ENCODE peak calls at places on chromosomes 2 and 18, in ten cellular contexts. One of them, this sample, is unnamed.
A peak's percentile ranks its signal among the peaks of the same experiment; 100 is the strongest.

GRCh38 chr2:96501471-96501874 is 3.7 kb downstream of the NEURL3 start:
- DNase-seq in GM13976: peak; percentile 52
- DNase-seq in HFFc6: no peak
- DNase-seq in B cell: peak; percentile 55
- DNase-seq in neural crest cell: no peak
- DNase-seq in AG10803: no peak
- DNase-seq in GM23338: no peak
- DNase-seq in activated CD8-positive, alpha-beta T cell treated with anti-CD3 and anti-CD28 coated beads for 36 hours: peak; percentile 40
- DNase-seq in astrocyte of the cerebellum: no peak
- DNase-seq in WERI-Rb-1: no peak
- DNase-seq in this sample: no peak

GRCh38 chr18:58569490-58569911 is 59.4 kb downstream of the ALPK2 start:
- DNase-seq in astrocyte of the cerebellum: no peak
- DNase-seq in AG10803: peak; percentile 62
- DNase-seq in B cell: no peak
- DNase-seq in GM23338: no peak
- DNase-seq in WERI-Rb-1: peak; percentile 72
- DNase-seq in neural crest cell: no peak
- DNase-seq in HFFc6: no peak
- DNase-seq in GM13976: no peak
- DNase-seq in activated CD8-positive, alpha-beta T cell treated with anti-CD3 and anti-CD28 coated beads for 36 hours: no peak
- DNase-seq in this sample: no peak

GRCh38 chr18:43507842-43508481 is 230.7 kb upstream of the SYT4 start:
- DNase-seq in GM23338: peak; percentile 24
- DNase-seq in astrocyte of the cerebellum: no peak
- DNase-seq in B cell: no peak
- DNase-seq in AG10803: no peak
- DNase-seq in activated CD8-positive, alpha-beta T cell treated with anti-CD3 and anti-CD28 coated beads for 36 hours: no peak
- DNase-seq in WERI-Rb-1: no peak
- DNase-seq in HFFc6: no peak
- DNase-seq in GM13976: no peak
- DNase-seq in neural crest cell: no peak
- DNase-seq in this sample: no peak

GRCh38 chr2:191680639-191681038 is 2.7 kb downstream of the NABP1 start:
- DNase-seq in HFFc6: no peak
- DNase-seq in GM23338: no peak
- DNase-seq in activated CD8-positive, alpha-beta T cell treated with anti-CD3 and anti-CD28 coated beads for 36 hours: no peak
- DNase-seq in WERI-Rb-1: no peak
- DNase-seq in GM13976: no peak
- DNase-seq in AG10803: no peak
- DNase-seq in neural crest cell: no peak
- DNase-seq in B cell: no peak
- DNase-seq in astrocyte of the cerebellum: no peak
- DNase-seq in this sample: no peak

GRCh38 chr2:36597003-36597531 is 901 bp downstream of the FEZ2 start:
- DNase-seq in GM13976: no peak
- DNase-seq in B cell: no peak
- DNase-seq in astrocyte of the cerebellum: no peak
- DNase-seq in HFFc6: no peak
- DNase-seq in neural crest cell: no peak
- DNase-seq in GM23338: no peak
- DNase-seq in WERI-Rb-1: no peak
- DNase-seq in activated CD8-positive, alpha-beta T cell treated with anti-CD3 and anti-CD28 coated beads for 36 hours: no peak
- DNase-seq in AG10803: no peak
- DNase-seq in this sample: no peak

GRCh38 chr2:213991454-213992108 is 419.3 kb upstream of the VWC2L start:
- DNase-seq in HFFc6: no peak
- DNase-seq in activated CD8-positive, alpha-beta T cell treated with anti-CD3 and anti-CD28 coated beads for 36 hours: no peak
- DNase-seq in WERI-Rb-1: no peak
- DNase-seq in GM23338: no peak
- DNase-seq in AG10803: no peak
- DNase-seq in neural crest cell: no peak
- DNase-seq in astrocyte of the cerebellum: no peak
- DNase-seq in GM13976: no peak
- DNase-seq in B cell: no peak
- DNase-seq in this sample: no peak

GRCh38 chr2:66145490-66145889 is 289.4 kb upstream of the MEIS1 start:
- DNase-seq in WERI-Rb-1: no peak
- DNase-seq in GM13976: no peak
- DNase-seq in activated CD8-positive, alpha-beta T cell treated with anti-CD3 and anti-CD28 coated beads for 36 hours: no peak
- DNase-seq in astrocyte of the cerebellum: no peak
- DNase-seq in B cell: no peak
- DNase-seq in AG10803: no peak
- DNase-seq in HFFc6: no peak
- DNase-seq in GM23338: no peak
- DNase-seq in neural crest cell: no peak
- DNase-seq in this sample: no peak

GRCh38 chr18:57214976-57215375 is 68.1 kb downstream of the BOD1L2 start:
- DNase-seq in GM23338: no peak
- DNase-seq in astrocyte of the cerebellum: no peak
- DNase-seq in WERI-Rb-1: no peak
- DNase-seq in neural crest cell: no peak
- DNase-seq in B cell: no peak
- DNase-seq in HFFc6: no peak
- DNase-seq in GM13976: no peak
- DNase-seq in activated CD8-positive, alpha-beta T cell treated with anti-CD3 and anti-CD28 coated beads for 36 hours: no peak
- DNase-seq in AG10803: no peak
- DNase-seq in this sample: no peak

GRCh38 chr2:164617466-164617865 is 3.8 kb downstream of the GRB14 start:
- DNase-seq in activated CD8-positive, alpha-beta T cell treated with anti-CD3 and anti-CD28 coated beads for 36 hours: no peak
- DNase-seq in neural crest cell: no peak
- DNase-seq in GM13976: no peak
- DNase-seq in B cell: no peak
- DNase-seq in AG10803: peak; percentile 35
- DNase-seq in astrocyte of the cerebellum: no peak
- DNase-seq in WERI-Rb-1: no peak
- DNase-seq in HFFc6: peak; percentile 40
- DNase-seq in GM23338: no peak
- DNase-seq in this sample: no peak

GRCh38 chr2:205730191-205730590 is 47.9 kb downstream of the NRP2 start:
- DNase-seq in AG10803: no peak
- DNase-seq in WERI-Rb-1: no peak
- DNase-seq in activated CD8-positive, alpha-beta T cell treated with anti-CD3 and anti-CD28 coated beads for 36 hours: no peak
- DNase-seq in neural crest cell: no peak
- DNase-seq in GM13976: no peak
- DNase-seq in GM23338: no peak
- DNase-seq in B cell: no peak
- DNase-seq in astrocyte of the cerebellum: no peak
- DNase-seq in HFFc6: no peak
- DNase-seq in this sample: no peak

GRCh38 chr2:175001546-175001945 is 3.6 kb downstream of the CHN1 start:
- DNase-seq in HFFc6: no peak
- DNase-seq in B cell: no peak
- DNase-seq in neural crest cell: no peak
- DNase-seq in GM23338: no peak
- DNase-seq in AG10803: no peak
- DNase-seq in astrocyte of the cerebellum: no peak
- DNase-seq in WERI-Rb-1: no peak
- DNase-seq in activated CD8-positive, alpha-beta T cell treated with anti-CD3 and anti-CD28 coated beads for 36 hours: no peak
- DNase-seq in GM13976: no peak
- DNase-seq in this sample: no peak

GRCh38 chr2:183927367-183928355 is 670.7 kb upstream of the ZNF804A start:
- DNase-seq in WERI-Rb-1: no peak
- DNase-seq in neural crest cell: no peak
- DNase-seq in activated CD8-positive, alpha-beta T cell treated with anti-CD3 and anti-CD28 coated beads for 36 hours: no peak
- DNase-seq in astrocyte of the cerebellum: no peak
- DNase-seq in GM23338: no peak
- DNase-seq in AG10803: no peak
- DNase-seq in HFFc6: no peak
- DNase-seq in GM13976: no peak
- DNase-seq in B cell: no peak
- DNase-seq in this sample: no peak

GRCh38 chr2:127218843-127219715 is 1.0 kb downstream of the CYP27C1 start:
- DNase-seq in GM13976: no peak
- DNase-seq in activated CD8-positive, alpha-beta T cell treated with anti-CD3 and anti-CD28 coated beads for 36 hours: no peak
- DNase-seq in HFFc6: no peak
- DNase-seq in B cell: peak; percentile 60
- DNase-seq in AG10803: no peak
- DNase-seq in neural crest cell: peak; percentile 45
- DNase-seq in astrocyte of the cerebellum: no peak
- DNase-seq in GM23338: peak; percentile 68
- DNase-seq in WERI-Rb-1: peak; percentile 29
- DNase-seq in this sample: peak; percentile 42

GRCh38 chr18:11733031-11733430 is 44.0 kb downstream of the GNAL start:
- DNase-seq in AG10803: peak; percentile 50
- DNase-seq in WERI-Rb-1: peak; percentile 85
- DNase-seq in GM23338: peak; percentile 88
- DNase-seq in astrocyte of the cerebellum: peak; percentile 18
- DNase-seq in activated CD8-positive, alpha-beta T cell treated with anti-CD3 and anti-CD28 coated beads for 36 hours: peak; percentile 80
- DNase-seq in GM13976: peak; percentile 85
- DNase-seq in B cell: peak; percentile 74
- DNase-seq in neural crest cell: peak; percentile 72
- DNase-seq in HFFc6: peak; percentile 25
- DNase-seq in this sample: peak; percentile 93

GRCh38 chr18:11729556-11729955 is 40.5 kb downstream of the GNAL start:
- DNase-seq in B cell: no peak
- DNase-seq in WERI-Rb-1: no peak
- DNase-seq in activated CD8-positive, alpha-beta T cell treated with anti-CD3 and anti-CD28 coated beads for 36 hours: no peak
- DNase-seq in neural crest cell: no peak
- DNase-seq in GM13976: no peak
- DNase-seq in astrocyte of the cerebellum: no peak
- DNase-seq in HFFc6: no peak
- DNase-seq in AG10803: no peak
- DNase-seq in GM23338: no peak
- DNase-seq in this sample: no peak

GRCh38 chr18:11726556-11726955 is 37.5 kb downstream of the GNAL start:
- DNase-seq in AG10803: no peak
- DNase-seq in neural crest cell: no peak
- DNase-seq in HFFc6: no peak
- DNase-seq in WERI-Rb-1: no peak
- DNase-seq in activated CD8-positive, alpha-beta T cell treated with anti-CD3 and anti-CD28 coated beads for 36 hours: no peak
- DNase-seq in GM23338: no peak
- DNase-seq in B cell: no peak
- DNase-seq in GM13976: no peak
- DNase-seq in astrocyte of the cerebellum: no peak
- DNase-seq in this sample: no peak

GRCh38 chr18:11728247-11728646 is 39.2 kb downstream of the GNAL start:
- DNase-seq in B cell: no peak
- DNase-seq in AG10803: peak; percentile 6
- DNase-seq in neural crest cell: no peak
- DNase-seq in astrocyte of the cerebellum: no peak
- DNase-seq in activated CD8-positive, alpha-beta T cell treated with anti-CD3 and anti-CD28 coated beads for 36 hours: no peak
- DNase-seq in GM13976: peak; percentile 45
- DNase-seq in HFFc6: no peak
- DNase-seq in GM23338: peak; percentile 67
- DNase-seq in WERI-Rb-1: peak; percentile 43
- DNase-seq in this sample: no peak
- TF ChIP-seq CTCF in B cell: no peak
- TF ChIP-seq CTCF in AG10803: peak; percentile 11
- TF ChIP-seq CTCF in neural crest cell: peak; percentile 47
- TF ChIP-seq CTCF in astrocyte of the cerebellum: peak; percentile 29
- TF ChIP-seq CTCF in activated CD8-positive, alpha-beta T cell treated with anti-CD3 and anti-CD28 coated beads for 36 hours: no peak
- TF ChIP-seq CTCF in GM13976: no peak
- TF ChIP-seq CTCF in HFFc6: peak; percentile 44
- TF ChIP-seq CTCF in GM23338: peak; percentile 47
- TF ChIP-seq CTCF in WERI-Rb-1: peak; percentile 60
- TF ChIP-seq CTCF in this sample: no peak

DNA sequence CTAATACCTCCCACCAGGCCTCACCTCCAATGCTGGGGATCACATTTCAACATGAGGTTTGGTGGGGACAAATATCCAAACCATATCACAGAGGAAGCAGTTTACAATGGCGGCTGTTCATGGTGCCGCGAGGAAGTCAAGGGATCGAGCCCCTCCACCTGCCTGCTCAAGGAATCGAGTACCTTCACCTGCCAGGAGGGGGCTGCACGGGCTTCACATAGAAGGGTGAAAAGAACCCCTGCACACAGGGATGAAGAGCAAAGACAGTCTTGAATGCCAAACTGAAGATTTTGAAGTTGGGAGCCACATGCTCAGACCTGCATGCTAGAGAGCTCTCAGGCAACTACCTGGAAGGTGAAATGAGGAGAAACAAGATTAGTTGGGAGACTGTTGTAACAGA is 110.3 kb downstream of the KCNF1 start:
- DNase-seq in neural crest cell: no peak
- DNase-seq in B cell: no peak
- DNase-seq in HFFc6: no peak
- DNase-seq in activated CD8-positive, alpha-beta T cell treated with anti-CD3 and anti-CD28 coated beads for 36 hours: no peak
- DNase-seq in astrocyte of the cerebellum: no peak
- DNase-seq in GM13976: no peak
- DNase-seq in GM23338: peak; percentile 65
- DNase-seq in AG10803: no peak
- DNase-seq in WERI-Rb-1: no peak
- DNase-seq in this sample: no peak
- TF ChIP-seq CTCF in neural crest cell: no peak
- TF ChIP-seq CTCF in B cell: no peak
- TF ChIP-seq CTCF in HFFc6: peak; percentile 9
- TF ChIP-seq CTCF in activated CD8-positive, alpha-beta T cell treated with anti-CD3 and anti-CD28 coated beads for 36 hours: no peak
- TF ChIP-seq CTCF in astrocyte of the cerebellum: no peak
- TF ChIP-seq CTCF in GM13976: no peak
- TF ChIP-seq CTCF in GM23338: peak; percentile 53
- TF ChIP-seq CTCF in AG10803: no peak
- TF ChIP-seq CTCF in WERI-Rb-1: peak; percentile 35
- TF ChIP-seq CTCF in this sample: peak; percentile 20

DNA sequence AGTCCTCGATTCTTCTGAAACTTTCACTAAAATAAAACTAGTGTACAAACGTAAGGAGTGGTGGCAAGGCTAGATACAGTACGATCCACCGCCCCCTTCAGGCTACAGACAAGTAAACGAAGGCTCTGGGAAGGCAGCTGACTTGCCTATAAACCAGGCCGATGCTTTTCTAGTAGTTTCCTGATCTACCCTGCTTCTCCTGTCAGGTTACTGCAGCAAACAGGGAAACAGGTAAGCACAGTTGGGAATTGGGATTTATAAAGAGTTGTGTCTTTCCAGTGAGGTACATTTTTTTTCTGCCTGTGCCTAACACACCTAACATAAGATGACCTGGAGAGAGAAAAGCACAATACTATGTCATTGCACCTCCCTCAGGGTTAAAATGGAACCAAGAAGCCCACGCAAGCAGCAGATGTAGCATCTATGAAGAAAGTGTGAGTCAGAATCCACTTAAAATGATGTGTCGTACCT is 108.6 kb downstream of the UXS1 start:
- DNase-seq in neural crest cell: no peak
- DNase-seq in astrocyte of the cerebellum: no peak
- DNase-seq in activated CD8-positive, alpha-beta T cell treated with anti-CD3 and anti-CD28 coated beads for 36 hours: peak; percentile 83
- DNase-seq in WERI-Rb-1: no peak
- DNase-seq in HFFc6: peak; percentile 60
- DNase-seq in B cell: no peak
- DNase-seq in GM13976: no peak
- DNase-seq in GM23338: peak; percentile 69
- DNase-seq in AG10803: peak; percentile 52
- DNase-seq in this sample: no peak
- TF ChIP-seq CTCF in neural crest cell: peak; percentile 46
- TF ChIP-seq CTCF in astrocyte of the cerebellum: peak; percentile 32
- TF ChIP-seq CTCF in activated CD8-positive, alpha-beta T cell treated with anti-CD3 and anti-CD28 coated beads for 36 hours: peak; percentile 60
- TF ChIP-seq CTCF in WERI-Rb-1: peak; percentile 35
- TF ChIP-seq CTCF in HFFc6: peak; percentile 74
- TF ChIP-seq CTCF in B cell: no peak
- TF ChIP-seq CTCF in GM13976: peak; percentile 35
- TF ChIP-seq CTCF in GM23338: peak; percentile 47
- TF ChIP-seq CTCF in AG10803: peak; percentile 60
- TF ChIP-seq CTCF in this sample: no peak

DNA sequence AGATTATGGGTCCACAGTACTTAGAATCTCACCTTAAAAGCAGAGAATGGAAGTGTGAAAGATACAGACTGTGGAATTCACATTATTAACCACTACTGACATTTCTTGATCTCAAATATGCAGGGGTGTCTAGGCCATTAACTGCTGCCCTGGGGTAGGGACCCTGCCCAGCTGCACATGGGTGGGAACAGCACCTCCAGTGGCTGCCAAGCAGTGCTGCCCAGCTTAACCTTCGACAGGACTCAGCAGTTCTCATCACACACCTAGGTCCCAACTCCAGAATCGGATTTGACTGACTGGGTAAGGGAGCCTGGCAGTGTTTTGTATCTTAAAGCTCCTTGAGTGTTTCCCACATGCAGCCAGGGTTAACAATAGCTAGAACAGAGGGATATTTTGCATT is 14.9 kb downstream of the ERFE start:
- DNase-seq in neural crest cell: no peak
- DNase-seq in astrocyte of the cerebellum: no peak
- DNase-seq in activated CD8-positive, alpha-beta T cell treated with anti-CD3 and anti-CD28 coated beads for 36 hours: no peak
- DNase-seq in WERI-Rb-1: no peak
- DNase-seq in GM13976: no peak
- DNase-seq in HFFc6: no peak
- DNase-seq in B cell: no peak
- DNase-seq in AG10803: no peak
- DNase-seq in GM23338: peak; percentile 27
- DNase-seq in this sample: no peak
- TF ChIP-seq CTCF in neural crest cell: peak; percentile 40
- TF ChIP-seq CTCF in astrocyte of the cerebellum: no peak
- TF ChIP-seq CTCF in activated CD8-positive, alpha-beta T cell treated with anti-CD3 and anti-CD28 coated beads for 36 hours: peak; percentile 24
- TF ChIP-seq CTCF in WERI-Rb-1: peak; percentile 67
- TF ChIP-seq CTCF in GM13976: no peak
- TF ChIP-seq CTCF in HFFc6: peak; percentile 45
- TF ChIP-seq CTCF in B cell: no peak
- TF ChIP-seq CTCF in AG10803: no peak
- TF ChIP-seq CTCF in GM23338: peak; percentile 31
- TF ChIP-seq CTCF in this sample: no peak

This sample was measured in glutamatergic neuron.